ENCODE peak calls at places on chromosomes 6 and 20, in nine cellular contexts. One of them, this sample, is unnamed.

GRCh38 chr6:142822882-142823578 is 121.9 kb downstream of the HIVEP2 start:
- DNase-seq in fibroblast of gingiva: peak; percentile 35
- DNase-seq in activated CD8-positive, alpha-beta T cell treated with anti-CD3 and anti-CD28 coated beads, Interleukin-2, amount 10 ng/mL, durations not matched to agents 7 days and 5 days: no peak
- DNase-seq in dermis microvascular lymphatic vessel endothelial cell: no peak
- DNase-seq in CD4-positive, alpha-beta memory T cell: no peak
- DNase-seq in C1 segment of cervical spinal cord: no peak
- DNase-seq in dermis blood vessel endothelial cell: peak; percentile 15
- DNase-seq in mucosa of descending colon: no peak
- DNase-seq in pulmonary artery endothelial cell: no peak
- DNase-seq in this sample: no peak

GRCh38 chr6:163501022-163501421 is 86.5 kb downstream of the QKI start:
- DNase-seq in CD4-positive, alpha-beta memory T cell: no peak
- DNase-seq in mucosa of descending colon: no peak
- DNase-seq in C1 segment of cervical spinal cord: no peak
- DNase-seq in dermis blood vessel endothelial cell: no peak
- DNase-seq in fibroblast of gingiva: no peak
- DNase-seq in dermis microvascular lymphatic vessel endothelial cell: no peak
- DNase-seq in pulmonary artery endothelial cell: no peak
- DNase-seq in activated CD8-positive, alpha-beta T cell treated with anti-CD3 and anti-CD28 coated beads, Interleukin-2, amount 10 ng/mL, durations not matched to agents 7 days and 5 days: no peak
- DNase-seq in this sample: no peak

GRCh38 chr20:46990017-46990810 is 95.6 kb downstream of the EYA2 start:
- DNase-seq in mucosa of descending colon: no peak
- DNase-seq in pulmonary artery endothelial cell: no peak
- DNase-seq in dermis blood vessel endothelial cell: no peak
- DNase-seq in C1 segment of cervical spinal cord: no peak
- DNase-seq in activated CD8-positive, alpha-beta T cell treated with anti-CD3 and anti-CD28 coated beads, Interleukin-2, amount 10 ng/mL, durations not matched to agents 7 days and 5 days: peak; percentile 85
- DNase-seq in dermis microvascular lymphatic vessel endothelial cell: no peak
- DNase-seq in fibroblast of gingiva: no peak
- DNase-seq in CD4-positive, alpha-beta memory T cell: no peak
- DNase-seq in this sample: no peak

GRCh38 chr6:145148392-145149175 is 586.7 kb downstream of the EPM2A start:
- DNase-seq in dermis microvascular lymphatic vessel endothelial cell: no peak
- DNase-seq in CD4-positive, alpha-beta memory T cell: no peak
- DNase-seq in pulmonary artery endothelial cell: no peak
- DNase-seq in dermis blood vessel endothelial cell: no peak
- DNase-seq in mucosa of descending colon: no peak
- DNase-seq in fibroblast of gingiva: peak; percentile 95
- DNase-seq in C1 segment of cervical spinal cord: no peak
- DNase-seq in activated CD8-positive, alpha-beta T cell treated with anti-CD3 and anti-CD28 coated beads, Interleukin-2, amount 10 ng/mL, durations not matched to agents 7 days and 5 days: no peak
- DNase-seq in this sample: peak; percentile 89

GRCh38 chr6:162029873-162030576 is 697.5 kb downstream of the PRKN start:
- DNase-seq in CD4-positive, alpha-beta memory T cell: no peak
- DNase-seq in dermis microvascular lymphatic vessel endothelial cell: no peak
- DNase-seq in C1 segment of cervical spinal cord: no peak
- DNase-seq in mucosa of descending colon: no peak
- DNase-seq in pulmonary artery endothelial cell: no peak
- DNase-seq in dermis blood vessel endothelial cell: no peak
- DNase-seq in activated CD8-positive, alpha-beta T cell treated with anti-CD3 and anti-CD28 coated beads, Interleukin-2, amount 10 ng/mL, durations not matched to agents 7 days and 5 days: no peak
- DNase-seq in fibroblast of gingiva: no peak
- DNase-seq in this sample: no peak

GRCh38 chr20:57156050-57156770 is 110.2 kb downstream of the BMP7 start:
- DNase-seq in dermis microvascular lymphatic vessel endothelial cell: no peak
- DNase-seq in pulmonary artery endothelial cell: no peak
- DNase-seq in activated CD8-positive, alpha-beta T cell treated with anti-CD3 and anti-CD28 coated beads, Interleukin-2, amount 10 ng/mL, durations not matched to agents 7 days and 5 days: no peak
- DNase-seq in C1 segment of cervical spinal cord: no peak
- DNase-seq in mucosa of descending colon: no peak
- DNase-seq in fibroblast of gingiva: no peak
- DNase-seq in dermis blood vessel endothelial cell: no peak
- DNase-seq in CD4-positive, alpha-beta memory T cell: no peak
- DNase-seq in this sample: no peak

GRCh38 chr20:50320910-50321796 is 130.5 kb downstream of the CEBPB start:
- DNase-seq in activated CD8-positive, alpha-beta T cell treated with anti-CD3 and anti-CD28 coated beads, Interleukin-2, amount 10 ng/mL, durations not matched to agents 7 days and 5 days: no peak
- DNase-seq in CD4-positive, alpha-beta memory T cell: no peak
- DNase-seq in dermis blood vessel endothelial cell: peak; percentile 79
- DNase-seq in fibroblast of gingiva: peak; percentile 86
- DNase-seq in C1 segment of cervical spinal cord: no peak
- DNase-seq in mucosa of descending colon: peak; percentile 90
- DNase-seq in pulmonary artery endothelial cell: peak; percentile 29
- DNase-seq in dermis microvascular lymphatic vessel endothelial cell: peak; percentile 85
- DNase-seq in this sample: peak; percentile 94

GRCh38 chr6:85096976-85097375 is 332.6 kb upstream of the TBX18 start:
- DNase-seq in CD4-positive, alpha-beta memory T cell: no peak
- DNase-seq in C1 segment of cervical spinal cord: no peak
- DNase-seq in pulmonary artery endothelial cell: no peak
- DNase-seq in dermis blood vessel endothelial cell: no peak
- DNase-seq in fibroblast of gingiva: no peak
- DNase-seq in dermis microvascular lymphatic vessel endothelial cell: no peak
- DNase-seq in activated CD8-positive, alpha-beta T cell treated with anti-CD3 and anti-CD28 coated beads, Interleukin-2, amount 10 ng/mL, durations not matched to agents 7 days and 5 days: no peak
- DNase-seq in mucosa of descending colon: no peak
- DNase-seq in this sample: no peak

GRCh38 chr6:8462169-8462568 is 26.8 kb upstream of the SLC35B3 start:
- DNase-seq in CD4-positive, alpha-beta memory T cell: no peak
- DNase-seq in pulmonary artery endothelial cell: no peak
- DNase-seq in fibroblast of gingiva: no peak
- DNase-seq in C1 segment of cervical spinal cord: no peak
- DNase-seq in activated CD8-positive, alpha-beta T cell treated with anti-CD3 and anti-CD28 coated beads, Interleukin-2, amount 10 ng/mL, durations not matched to agents 7 days and 5 days: no peak
- DNase-seq in dermis microvascular lymphatic vessel endothelial cell: no peak
- DNase-seq in mucosa of descending colon: no peak
- DNase-seq in dermis blood vessel endothelial cell: no peak
- DNase-seq in this sample: no peak

GRCh38 chr6:115514656-115515055 is 546.0 kb downstream of the FRK start:
- DNase-seq in activated CD8-positive, alpha-beta T cell treated with anti-CD3 and anti-CD28 coated beads, Interleukin-2, amount 10 ng/mL, durations not matched to agents 7 days and 5 days: no peak
- DNase-seq in dermis microvascular lymphatic vessel endothelial cell: no peak
- DNase-seq in CD4-positive, alpha-beta memory T cell: no peak
- DNase-seq in fibroblast of gingiva: peak; percentile 1
- DNase-seq in pulmonary artery endothelial cell: no peak
- DNase-seq in C1 segment of cervical spinal cord: no peak
- DNase-seq in mucosa of descending colon: no peak
- DNase-seq in dermis blood vessel endothelial cell: no peak
- DNase-seq in this sample: peak; percentile 82

GRCh38 chr20:2762578-2763131 is 37.8 kb downstream of the CPXM1 start:
- DNase-seq in dermis blood vessel endothelial cell: no peak
- DNase-seq in C1 segment of cervical spinal cord: no peak
- DNase-seq in mucosa of descending colon: no peak
- DNase-seq in fibroblast of gingiva: no peak
- DNase-seq in activated CD8-positive, alpha-beta T cell treated with anti-CD3 and anti-CD28 coated beads, Interleukin-2, amount 10 ng/mL, durations not matched to agents 7 days and 5 days: no peak
- DNase-seq in dermis microvascular lymphatic vessel endothelial cell: no peak
- DNase-seq in CD4-positive, alpha-beta memory T cell: no peak
- DNase-seq in pulmonary artery endothelial cell: no peak
- DNase-seq in this sample: no peak

GRCh38 chr6:107128577-107128976 is 13.3 kb upstream of the BEND3 start:
- DNase-seq in dermis microvascular lymphatic vessel endothelial cell: no peak
- DNase-seq in fibroblast of gingiva: no peak
- DNase-seq in CD4-positive, alpha-beta memory T cell: no peak
- DNase-seq in C1 segment of cervical spinal cord: no peak
- DNase-seq in mucosa of descending colon: no peak
- DNase-seq in activated CD8-positive, alpha-beta T cell treated with anti-CD3 and anti-CD28 coated beads, Interleukin-2, amount 10 ng/mL, durations not matched to agents 7 days and 5 days: no peak
- DNase-seq in pulmonary artery endothelial cell: no peak
- DNase-seq in dermis blood vessel endothelial cell: no peak
- DNase-seq in this sample: no peak

GRCh38 chr6:108983151-108983550 is 111.5 kb downstream of the SESN1 start:
- DNase-seq in fibroblast of gingiva: peak; percentile 23
- DNase-seq in mucosa of descending colon: no peak
- DNase-seq in C1 segment of cervical spinal cord: no peak
- DNase-seq in dermis blood vessel endothelial cell: no peak
- DNase-seq in CD4-positive, alpha-beta memory T cell: no peak
- DNase-seq in dermis microvascular lymphatic vessel endothelial cell: no peak
- DNase-seq in pulmonary artery endothelial cell: no peak
- DNase-seq in activated CD8-positive, alpha-beta T cell treated with anti-CD3 and anti-CD28 coated beads, Interleukin-2, amount 10 ng/mL, durations not matched to agents 7 days and 5 days: no peak
- DNase-seq in this sample: peak; percentile 16

GRCh38 chr6:87922947-87923330 is 124.7 kb upstream of the SPACA1 start:
- DNase-seq in CD4-positive, alpha-beta memory T cell: no peak
- DNase-seq in activated CD8-positive, alpha-beta T cell treated with anti-CD3 and anti-CD28 coated beads, Interleukin-2, amount 10 ng/mL, durations not matched to agents 7 days and 5 days: no peak
- DNase-seq in C1 segment of cervical spinal cord: no peak
- DNase-seq in mucosa of descending colon: peak; percentile 48
- DNase-seq in fibroblast of gingiva: no peak
- DNase-seq in dermis microvascular lymphatic vessel endothelial cell: no peak
- DNase-seq in dermis blood vessel endothelial cell: no peak
- DNase-seq in pulmonary artery endothelial cell: no peak
- DNase-seq in this sample: no peak

GRCh38 chr6:161370882-161371281 is 97.0 kb upstream of the AGPAT4 start:
- DNase-seq in pulmonary artery endothelial cell: peak; percentile 44
- DNase-seq in fibroblast of gingiva: peak; percentile 70
- DNase-seq in C1 segment of cervical spinal cord: no peak
- DNase-seq in dermis blood vessel endothelial cell: peak; percentile 83
- DNase-seq in CD4-positive, alpha-beta memory T cell: peak; percentile 72
- DNase-seq in mucosa of descending colon: no peak
- DNase-seq in dermis microvascular lymphatic vessel endothelial cell: peak; percentile 78
- DNase-seq in activated CD8-positive, alpha-beta T cell treated with anti-CD3 and anti-CD28 coated beads, Interleukin-2, amount 10 ng/mL, durations not matched to agents 7 days and 5 days: peak; percentile 77
- DNase-seq in this sample: peak; percentile 82

GRCh38 chr20:38199506-38200390 is 34.7 kb upstream of the TGM2 start:
- DNase-seq in mucosa of descending colon: no peak
- DNase-seq in activated CD8-positive, alpha-beta T cell treated with anti-CD3 and anti-CD28 coated beads, Interleukin-2, amount 10 ng/mL, durations not matched to agents 7 days and 5 days: no peak
- DNase-seq in dermis microvascular lymphatic vessel endothelial cell: no peak
- DNase-seq in CD4-positive, alpha-beta memory T cell: no peak
- DNase-seq in C1 segment of cervical spinal cord: no peak
- DNase-seq in dermis blood vessel endothelial cell: no peak
- DNase-seq in fibroblast of gingiva: no peak
- DNase-seq in pulmonary artery endothelial cell: no peak
- DNase-seq in this sample: no peak

GRCh38 chr20:31698803-31699718 is 23.6 kb downstream of the BCL2L1 start:
- DNase-seq in fibroblast of gingiva: peak; percentile 88
- DNase-seq in mucosa of descending colon: no peak
- DNase-seq in pulmonary artery endothelial cell: peak; percentile 95
- DNase-seq in C1 segment of cervical spinal cord: no peak
- DNase-seq in dermis blood vessel endothelial cell: peak; percentile 98
- DNase-seq in activated CD8-positive, alpha-beta T cell treated with anti-CD3 and anti-CD28 coated beads, Interleukin-2, amount 10 ng/mL, durations not matched to agents 7 days and 5 days: peak; percentile 45
- DNase-seq in CD4-positive, alpha-beta memory T cell: no peak
- DNase-seq in dermis microvascular lymphatic vessel endothelial cell: peak; percentile 98
- DNase-seq in this sample: peak; percentile 82

GRCh38 chr20:40173877-40174276 is 515.2 kb downstream of the MAFB start:
- DNase-seq in mucosa of descending colon: no peak
- DNase-seq in C1 segment of cervical spinal cord: no peak
- DNase-seq in pulmonary artery endothelial cell: no peak
- DNase-seq in dermis blood vessel endothelial cell: peak; percentile 38
- DNase-seq in CD4-positive, alpha-beta memory T cell: no peak
- DNase-seq in activated CD8-positive, alpha-beta T cell treated with anti-CD3 and anti-CD28 coated beads, Interleukin-2, amount 10 ng/mL, durations not matched to agents 7 days and 5 days: no peak
- DNase-seq in fibroblast of gingiva: no peak
- DNase-seq in dermis microvascular lymphatic vessel endothelial cell: peak; percentile 27
- DNase-seq in this sample: no peak

GRCh38 chr6:71737953-71738352 is 148.4 kb upstream of the RIMS1 start:
- DNase-seq in mucosa of descending colon: no peak
- DNase-seq in pulmonary artery endothelial cell: no peak
- DNase-seq in dermis microvascular lymphatic vessel endothelial cell: no peak
- DNase-seq in fibroblast of gingiva: no peak
- DNase-seq in CD4-positive, alpha-beta memory T cell: no peak
- DNase-seq in C1 segment of cervical spinal cord: no peak
- DNase-seq in dermis blood vessel endothelial cell: no peak
- DNase-seq in activated CD8-positive, alpha-beta T cell treated with anti-CD3 and anti-CD28 coated beads, Interleukin-2, amount 10 ng/mL, durations not matched to agents 7 days and 5 days: no peak
- DNase-seq in this sample: no peak